ENCODE peak calls at places on chromosomes 7 and 10, in five cellular contexts. L, P, O, Y and N are unnamed samples.

GRCh38 chr10:102167861-102168260 is 15.7 kb downstream of the NOLC1 start:
- DNase-seq in O (no peak), Y (no peak), L (no peak), P (no peak), N (no peak)

GRCh38 chr7:69624431-69624830 is 26.2 kb downstream of the AUTS2 start:
- DNase-seq in P (no peak), L (no peak), Y (no peak), O (no peak), N (no peak)

GRCh38 chr10:120511165-120511564 is 54.1 kb downstream of the PLPP4 start:
- DNase-seq in L (no peak), O (no peak), Y (no peak), P (no peak), N (no peak)

GRCh38 chr10:28082885-28083284 is 84.0 kb upstream of the ODAD2 start:
- DNase-seq in O (no peak), L (no peak), P (no peak), Y (no peak), N (no peak)

GRCh38 chr7:3415730-3416366 is 114.8 kb downstream of the SDK1 start:
- DNase-seq in L (no peak), P (no peak), O (no peak), Y (no peak), N (no peak)

GRCh38 chr7:141381794-141382453 is 169.3 kb upstream of the AGK start:
- DNase-seq in O (no peak), L (no peak), Y (no peak), P (no peak), N (no peak)

GRCh38 chr10:132676193-132676891 is 109.6 kb downstream of the NKX6-2 start:
- DNase-seq in L (no peak), P (no peak), O (no peak), Y (peak; percentile 31), N (no peak)

GRCh38 chr7:117012284-117013174 is 59.2 kb downstream of the ST7 start:
- DNase-seq in Y (no peak), P (no peak), O (no peak), L (no peak), N (no peak)

GRCh38 chr7:129143724-129144094 is 798 bp upstream of the TSPAN33 start:
- DNase-seq in L (no peak), P (no peak), Y (no peak), O (no peak), N (no peak)

GRCh38 chr7:45255187-45255586 is 97.6 kb downstream of the RAMP3 start:
- DNase-seq in O (no peak), L (no peak), Y (no peak), P (no peak), N (no peak)

GRCh38 chr10:77518258-77518909 is 119.2 kb downstream of the KCNMA1 start:
- DNase-seq in L (no peak), O (no peak), Y (no peak), P (no peak), N (no peak)

GRCh38 chr7:83413831-83414230 is 235.1 kb downstream of the SEMA3E start:
- DNase-seq in L (no peak), O (no peak), P (no peak), Y (no peak), N (no peak)

GRCh38 chr10:123995461-123996131 is 97.8 kb downstream of the CHST15 start:
- DNase-seq in O (no peak), P (no peak), L (peak; percentile 58), Y (peak; percentile 71), N (no peak)

GRCh38 chr7:45066409-45066808 is 22.4 kb downstream of the NACAD start:
- DNase-seq in Y (no peak), P (no peak), L (no peak), O (no peak), N (no peak)

GRCh38 chr7:155644971-155645509 is 579 bp downstream of the RBM33 start:
- DNase-seq in Y (no peak), L (peak; percentile 38), O (no peak), P (peak; percentile 11), N (no peak)

GRCh38 chr7:143046334-143046935 is 5.7 kb upstream of the OR6V1 start:
- DNase-seq in Y (no peak), O (no peak), P (no peak), L (no peak), N (no peak)

GRCh38 chr10:27857616-27858015 is 112.0 kb upstream of the MKX start:
- DNase-seq in Y (no peak), O (no peak), P (no peak), L (no peak), N (no peak)

GRCh38 chr10:101694056-101694673 is 805 bp downstream of the FBXW4 start:
- DNase-seq in P (peak; percentile 42), O (peak; percentile 52), Y (peak; percentile 44), L (peak; percentile 73), N (peak; percentile 72)

GRCh38 chr7:33623267-33623666 is 282.1 kb upstream of the BMPER start:
- DNase-seq in P (no peak), Y (no peak), O (no peak), L (no peak), N (no peak)

GRCh38 chr7:44748948-44749731 is 493 bp downstream of the ZMIZ2 start:
- DNase-seq in O (no peak), Y (no peak), P (no peak), L (no peak), N (no peak)

GRCh38 chr7:53431901-53432300 is 396.5 kb downstream of the POM121L12 start:
- DNase-seq in Y (no peak), O (no peak), P (no peak), L (no peak), N (no peak)